ENCODE peak calls at places on chromosome 6, in nine cellular contexts. One of them, this sample, is unnamed. For H3K36me3, the result is how much of the 10 kb centered on the place peaks cover.

GRCh38 chr6:155832596-155832995 is 377.0 kb upstream of the NOX3 start:
- DNase-seq in CD4-positive, CD25-positive, alpha-beta regulatory T cell: no peak
- DNase-seq in CD8-positive, alpha-beta T cell: no peak
- DNase-seq in aorta: no peak
- DNase-seq in fibroblast of lung: peak
- DNase-seq in left ventricle myocardium inferior: no peak
- DNase-seq in left lung: no peak
- DNase-seq in ovary: no peak
- DNase-seq in heart left ventricle: no peak
- DNase-seq in this sample: peak

GRCh38 chr6:43181942-43182860 is at the start of gene CUL9:
- DNase-seq in CD4-positive, CD25-positive, alpha-beta regulatory T cell: peak
- DNase-seq in CD8-positive, alpha-beta T cell: peak
- DNase-seq in aorta: peak
- DNase-seq in fibroblast of lung: peak
- DNase-seq in left ventricle myocardium inferior: peak
- DNase-seq in left lung: peak
- DNase-seq in ovary: peak
- DNase-seq in heart left ventricle: peak
- DNase-seq in this sample: peak

GRCh38 chr6:150937126-150937906 is 71.8 kb downstream of the MTHFD1L start:
- DNase-seq in CD4-positive, CD25-positive, alpha-beta regulatory T cell: no peak
- DNase-seq in CD8-positive, alpha-beta T cell: no peak
- DNase-seq in aorta: peak
- DNase-seq in fibroblast of lung: peak
- DNase-seq in left ventricle myocardium inferior: peak
- DNase-seq in left lung: no peak
- DNase-seq in ovary: peak
- DNase-seq in heart left ventricle: no peak
- DNase-seq in this sample: no peak

GRCh38 chr6:39865011-39865888 is 69.0 kb downstream of the MOCS1 start:
- DNase-seq in CD4-positive, CD25-positive, alpha-beta regulatory T cell: peak
- DNase-seq in CD8-positive, alpha-beta T cell: peak
- DNase-seq in aorta: peak
- DNase-seq in fibroblast of lung: peak
- DNase-seq in left ventricle myocardium inferior: peak
- DNase-seq in left lung: no peak
- DNase-seq in ovary: peak
- DNase-seq in heart left ventricle: peak
- DNase-seq in this sample: peak

GRCh38 chr6:39812853-39813533 is 20.8 kb downstream of the DAAM2 start:
- DNase-seq in CD4-positive, CD25-positive, alpha-beta regulatory T cell: no peak
- DNase-seq in CD8-positive, alpha-beta T cell: no peak
- DNase-seq in aorta: no peak
- DNase-seq in fibroblast of lung: peak
- DNase-seq in left ventricle myocardium inferior: no peak
- DNase-seq in left lung: no peak
- DNase-seq in ovary: no peak
- DNase-seq in heart left ventricle: peak
- DNase-seq in this sample: no peak

GRCh38 chr6:106117579-106117978 is 31.4 kb downstream of the PRDM1 start:
- DNase-seq in CD4-positive, CD25-positive, alpha-beta regulatory T cell: peak
- DNase-seq in CD8-positive, alpha-beta T cell: peak
- DNase-seq in aorta: no peak
- DNase-seq in fibroblast of lung: no peak
- DNase-seq in left ventricle myocardium inferior: no peak
- DNase-seq in left lung: no peak
- DNase-seq in ovary: no peak
- DNase-seq in heart left ventricle: no peak
- DNase-seq in this sample: no peak

GRCh38 chr6:39818695-39819094 is 26.5 kb downstream of the DAAM2 start:
- DNase-seq in CD4-positive, CD25-positive, alpha-beta regulatory T cell: no peak
- DNase-seq in CD8-positive, alpha-beta T cell: no peak
- DNase-seq in aorta: no peak
- DNase-seq in fibroblast of lung: peak
- DNase-seq in left ventricle myocardium inferior: no peak
- DNase-seq in left lung: no peak
- DNase-seq in ovary: no peak
- DNase-seq in heart left ventricle: no peak
- DNase-seq in this sample: no peak

GRCh38 chr6:144585217-144585814 is 300.2 kb downstream of the UTRN start:
- DNase-seq in CD4-positive, CD25-positive, alpha-beta regulatory T cell: no peak
- DNase-seq in CD8-positive, alpha-beta T cell: no peak
- DNase-seq in aorta: no peak
- DNase-seq in fibroblast of lung: peak
- DNase-seq in left ventricle myocardium inferior: no peak
- DNase-seq in left lung: no peak
- DNase-seq in ovary: no peak
- DNase-seq in heart left ventricle: no peak
- DNase-seq in this sample: peak

GRCh38 chr6:95094751-95095150 is 482.6 kb upstream of the MANEA start:
- DNase-seq in CD4-positive, CD25-positive, alpha-beta regulatory T cell: no peak
- DNase-seq in CD8-positive, alpha-beta T cell: no peak
- DNase-seq in aorta: no peak
- DNase-seq in fibroblast of lung: peak
- DNase-seq in left ventricle myocardium inferior: no peak
- DNase-seq in left lung: no peak
- DNase-seq in ovary: no peak
- DNase-seq in heart left ventricle: no peak
- DNase-seq in this sample: peak

GRCh38 chr6:108200186-108200585 is 34.4 kb downstream of the NR2E1 start:
- DNase-seq in CD4-positive, CD25-positive, alpha-beta regulatory T cell: no peak
- DNase-seq in CD8-positive, alpha-beta T cell: no peak
- DNase-seq in aorta: no peak
- DNase-seq in fibroblast of lung: no peak
- DNase-seq in left ventricle myocardium inferior: no peak
- DNase-seq in left lung: no peak
- DNase-seq in ovary: no peak
- DNase-seq in heart left ventricle: no peak
- DNase-seq in this sample: no peak

GRCh38 chr6:41040911-41041536 is 1.2 kb upstream of the TSPO2 start:
- DNase-seq in CD4-positive, CD25-positive, alpha-beta regulatory T cell: no peak
- DNase-seq in CD8-positive, alpha-beta T cell: no peak
- DNase-seq in aorta: no peak
- DNase-seq in fibroblast of lung: no peak
- DNase-seq in left ventricle myocardium inferior: no peak
- DNase-seq in left lung: no peak
- DNase-seq in ovary: no peak
- DNase-seq in heart left ventricle: no peak
- DNase-seq in this sample: no peak

GRCh38 chr6:44270526-44271405 is 516 bp downstream of the TMEM151B start:
- DNase-seq in CD4-positive, CD25-positive, alpha-beta regulatory T cell: no peak
- DNase-seq in CD8-positive, alpha-beta T cell: no peak
- DNase-seq in aorta: no peak
- DNase-seq in fibroblast of lung: no peak
- DNase-seq in left ventricle myocardium inferior: no peak
- DNase-seq in left lung: no peak
- DNase-seq in ovary: peak
- DNase-seq in heart left ventricle: no peak
- DNase-seq in this sample: no peak

GRCh38 chr6:132687306-132687705 is 26.5 kb downstream of the VNN1 start:
- DNase-seq in CD4-positive, CD25-positive, alpha-beta regulatory T cell: no peak
- DNase-seq in CD8-positive, alpha-beta T cell: no peak
- DNase-seq in aorta: no peak
- DNase-seq in fibroblast of lung: no peak
- DNase-seq in left ventricle myocardium inferior: no peak
- DNase-seq in left lung: no peak
- DNase-seq in ovary: no peak
- DNase-seq in heart left ventricle: no peak
- DNase-seq in this sample: peak

GRCh38 chr6:107154131-107154906 is 39.0 kb upstream of the BEND3 start:
- DNase-seq in CD4-positive, CD25-positive, alpha-beta regulatory T cell: no peak
- DNase-seq in CD8-positive, alpha-beta T cell: no peak
- DNase-seq in aorta: no peak
- DNase-seq in fibroblast of lung: no peak
- DNase-seq in left ventricle myocardium inferior: no peak
- DNase-seq in left lung: no peak
- DNase-seq in ovary: no peak
- DNase-seq in heart left ventricle: no peak
- DNase-seq in this sample: no peak

GRCh38 chr6:110672122-110672521 is 143.1 kb downstream of the CDK19 start:
- DNase-seq in CD4-positive, CD25-positive, alpha-beta regulatory T cell: no peak
- DNase-seq in CD8-positive, alpha-beta T cell: no peak
- DNase-seq in aorta: no peak
- DNase-seq in fibroblast of lung: no peak
- DNase-seq in left ventricle myocardium inferior: no peak
- DNase-seq in left lung: no peak
- DNase-seq in ovary: no peak
- DNase-seq in heart left ventricle: no peak
- DNase-seq in this sample: no peak

GRCh38 chr6:6730831-6731230 is 142.3 kb downstream of the LY86 start:
- DNase-seq in CD4-positive, CD25-positive, alpha-beta regulatory T cell: no peak
- DNase-seq in CD8-positive, alpha-beta T cell: no peak
- DNase-seq in aorta: peak
- DNase-seq in fibroblast of lung: peak
- DNase-seq in left ventricle myocardium inferior: no peak
- DNase-seq in left lung: no peak
- DNase-seq in ovary: no peak
- DNase-seq in heart left ventricle: peak
- DNase-seq in this sample: peak

GRCh38 chr6:88013554-88013953 is 34.1 kb upstream of the SPACA1 start:
- DNase-seq in CD4-positive, CD25-positive, alpha-beta regulatory T cell: no peak
- DNase-seq in CD8-positive, alpha-beta T cell: no peak
- DNase-seq in aorta: no peak
- DNase-seq in fibroblast of lung: no peak
- DNase-seq in left ventricle myocardium inferior: no peak
- DNase-seq in left lung: no peak
- DNase-seq in ovary: no peak
- DNase-seq in heart left ventricle: no peak
- DNase-seq in this sample: no peak

GRCh38 chr6:399785-400517 is 8.4 kb downstream of the IRF4 start:
- DNase-seq in CD4-positive, CD25-positive, alpha-beta regulatory T cell: peak
- DNase-seq in CD8-positive, alpha-beta T cell: peak
- DNase-seq in aorta: no peak
- DNase-seq in fibroblast of lung: no peak
- DNase-seq in left ventricle myocardium inferior: no peak
- DNase-seq in left lung: no peak
- DNase-seq in ovary: no peak
- DNase-seq in heart left ventricle: no peak
- DNase-seq in this sample: no peak

GRCh38 chr6:82906951-82907350 is 158.7 kb downstream of the UBE3D start:
- DNase-seq in CD4-positive, CD25-positive, alpha-beta regulatory T cell: no peak
- DNase-seq in CD8-positive, alpha-beta T cell: no peak
- DNase-seq in aorta: no peak
- DNase-seq in fibroblast of lung: peak
- DNase-seq in left ventricle myocardium inferior: no peak
- DNase-seq in left lung: no peak
- DNase-seq in ovary: no peak
- DNase-seq in heart left ventricle: no peak
- DNase-seq in this sample: peak

GRCh38 chr6:82910818-82911217 is 154.8 kb downstream of the UBE3D start:
- DNase-seq in CD4-positive, CD25-positive, alpha-beta regulatory T cell: no peak
- DNase-seq in CD8-positive, alpha-beta T cell: no peak
- DNase-seq in aorta: no peak
- DNase-seq in fibroblast of lung: no peak
- DNase-seq in left ventricle myocardium inferior: no peak
- DNase-seq in left lung: no peak
- DNase-seq in ovary: no peak
- DNase-seq in heart left ventricle: no peak
- DNase-seq in this sample: no peak

GRCh38 chr6:82909551-82909950 is 156.1 kb downstream of the UBE3D start:
- DNase-seq in CD4-positive, CD25-positive, alpha-beta regulatory T cell: no peak
- DNase-seq in CD8-positive, alpha-beta T cell: no peak
- DNase-seq in aorta: no peak
- DNase-seq in fibroblast of lung: no peak
- DNase-seq in left ventricle myocardium inferior: no peak
- DNase-seq in left lung: no peak
- DNase-seq in ovary: no peak
- DNase-seq in heart left ventricle: no peak
- DNase-seq in this sample: no peak

GRCh38 chr6:82910394-82910793 is 155.2 kb downstream of the UBE3D start:
- DNase-seq in CD4-positive, CD25-positive, alpha-beta regulatory T cell: no peak
- DNase-seq in CD8-positive, alpha-beta T cell: no peak
- DNase-seq in aorta: no peak
- DNase-seq in fibroblast of lung: no peak
- DNase-seq in left ventricle myocardium inferior: no peak
- DNase-seq in left lung: no peak
- DNase-seq in ovary: no peak
- DNase-seq in heart left ventricle: no peak
- DNase-seq in this sample: no peak

DNA sequence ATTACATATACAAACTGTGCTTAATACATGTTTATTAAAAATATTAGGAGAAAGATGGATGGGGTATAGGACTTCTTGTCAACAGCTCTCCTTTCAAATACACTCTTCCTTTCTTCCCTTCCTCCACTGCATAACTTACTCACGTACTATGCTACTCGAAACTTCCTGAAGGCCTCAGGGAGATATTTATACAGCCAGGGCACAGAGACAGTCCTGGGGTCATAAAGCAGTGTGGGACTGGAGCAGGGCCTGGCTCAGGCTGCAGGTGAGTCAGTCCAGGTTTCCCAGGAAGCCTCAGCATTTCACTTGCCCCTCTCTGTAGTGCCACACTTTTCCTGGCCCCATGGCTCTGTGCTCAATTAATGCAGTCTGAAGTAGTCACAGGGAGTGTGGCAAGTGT is 157.0 kb downstream of the UBE3D start:
- DNase-seq in CD4-positive, CD25-positive, alpha-beta regulatory T cell: no peak
- DNase-seq in CD8-positive, alpha-beta T cell: no peak
- DNase-seq in aorta: no peak
- DNase-seq in fibroblast of lung: no peak
- DNase-seq in left ventricle myocardium inferior: no peak
- DNase-seq in left lung: no peak
- DNase-seq in ovary: no peak
- DNase-seq in heart left ventricle: no peak
- DNase-seq in this sample: no peak
- H3K27ac ChIP-seq in CD4-positive, CD25-positive, alpha-beta regulatory T cell: no peak
- H3K27ac ChIP-seq in CD8-positive, alpha-beta T cell: no peak
- H3K27ac ChIP-seq in aorta: no peak
- H3K27ac ChIP-seq in fibroblast of lung: no peak
- H3K27ac ChIP-seq in left ventricle myocardium inferior: no peak
- H3K27ac ChIP-seq in left lung: no peak
- H3K27ac ChIP-seq in ovary: no peak
- H3K27ac ChIP-seq in heart left ventricle: no peak
- H3K27ac ChIP-seq in this sample: no peak

GRCh38 chr6:168217216-168217879 is 102.2 kb downstream of the DACT2 start:
- DNase-seq in CD4-positive, CD25-positive, alpha-beta regulatory T cell: no peak
- DNase-seq in CD8-positive, alpha-beta T cell: no peak
- DNase-seq in aorta: no peak
- DNase-seq in fibroblast of lung: no peak
- DNase-seq in left ventricle myocardium inferior: no peak
- DNase-seq in left lung: peak
- DNase-seq in ovary: no peak
- DNase-seq in heart left ventricle: no peak
- DNase-seq in this sample: no peak
- H3K36me3 ChIP-seq in CD4-positive, CD25-positive, alpha-beta regulatory T cell: under half
- H3K36me3 ChIP-seq in CD8-positive, alpha-beta T cell: under half
- H3K36me3 ChIP-seq in aorta: under half
- H3K36me3 ChIP-seq in fibroblast of lung: under half
- H3K36me3 ChIP-seq in left ventricle myocardium inferior: under half
- H3K36me3 ChIP-seq in left lung: under half
- H3K36me3 ChIP-seq in ovary: under half
- H3K36me3 ChIP-seq in heart left ventricle: under half
- H3K36me3 ChIP-seq in this sample: under half

GRCh38 chr6:137775192-137775591 is 91.9 kb upstream of the TNFAIP3 start:
- DNase-seq in CD4-positive, CD25-positive, alpha-beta regulatory T cell: no peak
- DNase-seq in CD8-positive, alpha-beta T cell: no peak
- DNase-seq in aorta: no peak
- DNase-seq in fibroblast of lung: no peak
- DNase-seq in left ventricle myocardium inferior: no peak
- DNase-seq in left lung: no peak
- DNase-seq in ovary: no peak
- DNase-seq in heart left ventricle: no peak
- DNase-seq in this sample: no peak
- H3K27ac ChIP-seq in CD4-positive, CD25-positive, alpha-beta regulatory T cell: no peak
- H3K27ac ChIP-seq in CD8-positive, alpha-beta T cell: no peak
- H3K27ac ChIP-seq in aorta: no peak
- H3K27ac ChIP-seq in fibroblast of lung: no peak
- H3K27ac ChIP-seq in left ventricle myocardium inferior: peak
- H3K27ac ChIP-seq in left lung: peak
- H3K27ac ChIP-seq in ovary: no peak
- H3K27ac ChIP-seq in heart left ventricle: no peak
- H3K27ac ChIP-seq in this sample: no peak

GRCh38 chr6:89866024-89866678 is 28.1 kb upstream of the GJA10 start:
- DNase-seq in CD4-positive, CD25-positive, alpha-beta regulatory T cell: no peak
- DNase-seq in CD8-positive, alpha-beta T cell: no peak
- DNase-seq in aorta: no peak
- DNase-seq in fibroblast of lung: no peak
- DNase-seq in left ventricle myocardium inferior: no peak
- DNase-seq in left lung: no peak
- DNase-seq in ovary: no peak
- DNase-seq in heart left ventricle: no peak
- DNase-seq in this sample: no peak
- H3K36me3 ChIP-seq in CD4-positive, CD25-positive, alpha-beta regulatory T cell: half or more
- H3K36me3 ChIP-seq in CD8-positive, alpha-beta T cell: under half
- H3K36me3 ChIP-seq in aorta: under half
- H3K36me3 ChIP-seq in fibroblast of lung: under half
- H3K36me3 ChIP-seq in left ventricle myocardium inferior: half or more
- H3K36me3 ChIP-seq in left lung: half or more
- H3K36me3 ChIP-seq in ovary: under half
- H3K36me3 ChIP-seq in heart left ventricle: half or more
- H3K36me3 ChIP-seq in this sample: under half